ENCODE peak calls at places on chromosomes 11 and 22, in nine cellular contexts. One of them, this sample, is unnamed.

GRCh38 chr11:112025682-112026081 is 474 bp downstream of the DLAT start:
- DNase-seq in epithelial cell of prostate: no peak
- DNase-seq in fibroblast of gingiva: peak; percentile 12
- DNase-seq in WERI-Rb-1: peak; percentile 15
- DNase-seq in Caco-2: no peak
- DNase-seq in fibroblast of mammary gland: peak; percentile 25
- DNase-seq in NCI-H1092 treated with DMSO at 0.1 percent for 48 hours: peak; percentile 23
- DNase-seq in neuronal stem cell: no peak
- DNase-seq in H9: no peak
- DNase-seq in this sample: peak; percentile 4

GRCh38 chr22:33014621-33015020 is 43.6 kb downstream of the SYN3 start:
- DNase-seq in Caco-2: no peak
- DNase-seq in H9: no peak
- DNase-seq in WERI-Rb-1: no peak
- DNase-seq in fibroblast of gingiva: no peak
- DNase-seq in neuronal stem cell: no peak
- DNase-seq in fibroblast of mammary gland: no peak
- DNase-seq in epithelial cell of prostate: no peak
- DNase-seq in NCI-H1092 treated with DMSO at 0.1 percent for 48 hours: no peak
- DNase-seq in this sample: no peak

GRCh38 chr22:23061471-23062280 is 8.6 kb upstream of the GNAZ start:
- DNase-seq in H9: no peak
- DNase-seq in epithelial cell of prostate: no peak
- DNase-seq in WERI-Rb-1: no peak
- DNase-seq in fibroblast of gingiva: no peak
- DNase-seq in neuronal stem cell: no peak
- DNase-seq in fibroblast of mammary gland: no peak
- DNase-seq in NCI-H1092 treated with DMSO at 0.1 percent for 48 hours: no peak
- DNase-seq in Caco-2: no peak
- DNase-seq in this sample: no peak

GRCh38 chr11:10498426-10499250 is 42.3 kb downstream of the RNF141 start:
- DNase-seq in epithelial cell of prostate: no peak
- DNase-seq in neuronal stem cell: no peak
- DNase-seq in fibroblast of mammary gland: no peak
- DNase-seq in NCI-H1092 treated with DMSO at 0.1 percent for 48 hours: no peak
- DNase-seq in Caco-2: no peak
- DNase-seq in WERI-Rb-1: no peak
- DNase-seq in H9: peak; percentile 27
- DNase-seq in fibroblast of gingiva: no peak
- DNase-seq in this sample: no peak

GRCh38 chr11:24406980-24407379 is 89.9 kb upstream of the LUZP2 start:
- DNase-seq in WERI-Rb-1: no peak
- DNase-seq in NCI-H1092 treated with DMSO at 0.1 percent for 48 hours: no peak
- DNase-seq in fibroblast of mammary gland: no peak
- DNase-seq in fibroblast of gingiva: no peak
- DNase-seq in H9: no peak
- DNase-seq in Caco-2: no peak
- DNase-seq in neuronal stem cell: no peak
- DNase-seq in epithelial cell of prostate: no peak
- DNase-seq in this sample: no peak

GRCh38 chr11:63829823-63830489 is 9.0 kb upstream of the MARK2 start:
- DNase-seq in Caco-2: peak; percentile 64
- DNase-seq in NCI-H1092 treated with DMSO at 0.1 percent for 48 hours: peak; percentile 10
- DNase-seq in fibroblast of mammary gland: peak; percentile 46
- DNase-seq in epithelial cell of prostate: no peak
- DNase-seq in H9: peak; percentile 69
- DNase-seq in neuronal stem cell: no peak
- DNase-seq in fibroblast of gingiva: peak; percentile 33
- DNase-seq in WERI-Rb-1: peak; percentile 35
- DNase-seq in this sample: peak; percentile 52

GRCh38 chr11:132402056-132402684 is 1031.8 kb downstream of the NTM start:
- DNase-seq in WERI-Rb-1: peak; percentile 65
- DNase-seq in neuronal stem cell: peak; percentile 43
- DNase-seq in H9: peak; percentile 76
- DNase-seq in epithelial cell of prostate: no peak
- DNase-seq in fibroblast of mammary gland: no peak
- DNase-seq in fibroblast of gingiva: no peak
- DNase-seq in Caco-2: peak; percentile 44
- DNase-seq in NCI-H1092 treated with DMSO at 0.1 percent for 48 hours: peak; percentile 91
- DNase-seq in this sample: no peak

GRCh38 chr11:112163875-112164521 is at the start of gene IL18:
- DNase-seq in NCI-H1092 treated with DMSO at 0.1 percent for 48 hours: no peak
- DNase-seq in epithelial cell of prostate: no peak
- DNase-seq in WERI-Rb-1: no peak
- DNase-seq in fibroblast of mammary gland: no peak
- DNase-seq in neuronal stem cell: no peak
- DNase-seq in fibroblast of gingiva: no peak
- DNase-seq in Caco-2: peak; percentile 87
- DNase-seq in H9: peak; percentile 67
- DNase-seq in this sample: no peak

GRCh38 chr11:72140661-72141060 is 5.1 kb downstream of the FOLR3 start:
- DNase-seq in neuronal stem cell: no peak
- DNase-seq in fibroblast of gingiva: no peak
- DNase-seq in epithelial cell of prostate: no peak
- DNase-seq in NCI-H1092 treated with DMSO at 0.1 percent for 48 hours: no peak
- DNase-seq in fibroblast of mammary gland: no peak
- DNase-seq in Caco-2: no peak
- DNase-seq in H9: no peak
- DNase-seq in WERI-Rb-1: no peak
- DNase-seq in this sample: no peak

GRCh38 chr11:76382209-76382608 is 1.1 kb downstream of the GVQW3 start:
- DNase-seq in Caco-2: no peak
- DNase-seq in fibroblast of gingiva: no peak
- DNase-seq in fibroblast of mammary gland: no peak
- DNase-seq in neuronal stem cell: no peak
- DNase-seq in NCI-H1092 treated with DMSO at 0.1 percent for 48 hours: no peak
- DNase-seq in WERI-Rb-1: no peak
- DNase-seq in H9: no peak
- DNase-seq in epithelial cell of prostate: no peak
- DNase-seq in this sample: no peak

GRCh38 chr11:47524200-47524874 is 28.6 kb downstream of the CELF1 start:
- DNase-seq in fibroblast of mammary gland: peak; percentile 34
- DNase-seq in Caco-2: no peak
- DNase-seq in fibroblast of gingiva: no peak
- DNase-seq in NCI-H1092 treated with DMSO at 0.1 percent for 48 hours: no peak
- DNase-seq in neuronal stem cell: no peak
- DNase-seq in WERI-Rb-1: no peak
- DNase-seq in epithelial cell of prostate: no peak
- DNase-seq in H9: peak; percentile 24
- DNase-seq in this sample: no peak

GRCh38 chr11:63920870-63921417 is 4.0 kb upstream of the RCOR2 start:
- DNase-seq in neuronal stem cell: no peak
- DNase-seq in fibroblast of mammary gland: no peak
- DNase-seq in Caco-2: no peak
- DNase-seq in WERI-Rb-1: no peak
- DNase-seq in epithelial cell of prostate: no peak
- DNase-seq in fibroblast of gingiva: no peak
- DNase-seq in NCI-H1092 treated with DMSO at 0.1 percent for 48 hours: no peak
- DNase-seq in H9: peak; percentile 86
- DNase-seq in this sample: no peak

GRCh38 chr11:115334932-115335788 is 169.1 kb downstream of the CADM1 start:
- DNase-seq in fibroblast of mammary gland: peak; percentile 38
- DNase-seq in WERI-Rb-1: no peak
- DNase-seq in neuronal stem cell: peak; percentile 12
- DNase-seq in epithelial cell of prostate: no peak
- DNase-seq in NCI-H1092 treated with DMSO at 0.1 percent for 48 hours: peak; percentile 59
- DNase-seq in Caco-2: peak; percentile 56
- DNase-seq in H9: no peak
- DNase-seq in fibroblast of gingiva: peak; percentile 14
- DNase-seq in this sample: peak; percentile 19

GRCh38 chr22:29697853-29698598 is 21.8 kb upstream of the CABP7 start:
- DNase-seq in NCI-H1092 treated with DMSO at 0.1 percent for 48 hours: peak; percentile 36
- DNase-seq in fibroblast of gingiva: no peak
- DNase-seq in H9: no peak
- DNase-seq in neuronal stem cell: no peak
- DNase-seq in WERI-Rb-1: no peak
- DNase-seq in fibroblast of mammary gland: no peak
- DNase-seq in Caco-2: no peak
- DNase-seq in epithelial cell of prostate: no peak
- DNase-seq in this sample: no peak

GRCh38 chr11:1168721-1169161 is 11.0 kb downstream of the MUC5AC start:
- DNase-seq in fibroblast of mammary gland: no peak
- DNase-seq in Caco-2: peak; percentile 1
- DNase-seq in neuronal stem cell: no peak
- DNase-seq in WERI-Rb-1: no peak
- DNase-seq in H9: no peak
- DNase-seq in NCI-H1092 treated with DMSO at 0.1 percent for 48 hours: no peak
- DNase-seq in epithelial cell of prostate: no peak
- DNase-seq in fibroblast of gingiva: no peak
- DNase-seq in this sample: no peak

GRCh38 chr11:119991669-119992068 is 146.2 kb downstream of the TRIM29 start:
- DNase-seq in NCI-H1092 treated with DMSO at 0.1 percent for 48 hours: peak; percentile 53
- DNase-seq in Caco-2: no peak
- DNase-seq in H9: no peak
- DNase-seq in WERI-Rb-1: peak; percentile 93
- DNase-seq in neuronal stem cell: no peak
- DNase-seq in fibroblast of mammary gland: no peak
- DNase-seq in fibroblast of gingiva: no peak
- DNase-seq in epithelial cell of prostate: no peak
- DNase-seq in this sample: no peak

GRCh38 chr22:48745842-48746788 is 1081.6 kb downstream of the BRD1 start:
- DNase-seq in WERI-Rb-1: no peak
- DNase-seq in fibroblast of gingiva: no peak
- DNase-seq in epithelial cell of prostate: no peak
- DNase-seq in neuronal stem cell: no peak
- DNase-seq in fibroblast of mammary gland: no peak
- DNase-seq in Caco-2: no peak
- DNase-seq in H9: peak; percentile 27
- DNase-seq in NCI-H1092 treated with DMSO at 0.1 percent for 48 hours: no peak
- DNase-seq in this sample: no peak

GRCh38 chr22:50603511-50604255 is 3.1 kb downstream of the MAPK8IP2 start:
- DNase-seq in fibroblast of gingiva: no peak
- DNase-seq in NCI-H1092 treated with DMSO at 0.1 percent for 48 hours: no peak
- DNase-seq in fibroblast of mammary gland: no peak
- DNase-seq in WERI-Rb-1: no peak
- DNase-seq in neuronal stem cell: no peak
- DNase-seq in H9: no peak
- DNase-seq in Caco-2: no peak
- DNase-seq in epithelial cell of prostate: no peak
- DNase-seq in this sample: no peak

GRCh38 chr22:23110190-23110921 is 31.4 kb downstream of the RSPH14 start:
- DNase-seq in fibroblast of gingiva: no peak
- DNase-seq in epithelial cell of prostate: no peak
- DNase-seq in NCI-H1092 treated with DMSO at 0.1 percent for 48 hours: peak; percentile 87
- DNase-seq in WERI-Rb-1: no peak
- DNase-seq in Caco-2: no peak
- DNase-seq in fibroblast of mammary gland: no peak
- DNase-seq in neuronal stem cell: no peak
- DNase-seq in H9: no peak
- DNase-seq in this sample: no peak

GRCh38 chr11:62439785-62440602 is 21.2 kb downstream of the SCGB1A1 start:
- DNase-seq in NCI-H1092 treated with DMSO at 0.1 percent for 48 hours: no peak
- DNase-seq in neuronal stem cell: no peak
- DNase-seq in epithelial cell of prostate: no peak
- DNase-seq in WERI-Rb-1: no peak
- DNase-seq in Caco-2: no peak
- DNase-seq in fibroblast of mammary gland: peak; percentile 75
- DNase-seq in H9: no peak
- DNase-seq in fibroblast of gingiva: peak; percentile 64
- DNase-seq in this sample: no peak

GRCh38 chr22:30822216-30823014 is 127.7 kb downstream of the OSBP2 start:
- DNase-seq in Caco-2: peak; percentile 34
- DNase-seq in fibroblast of mammary gland: no peak
- DNase-seq in WERI-Rb-1: no peak
- DNase-seq in NCI-H1092 treated with DMSO at 0.1 percent for 48 hours: no peak
- DNase-seq in neuronal stem cell: no peak
- DNase-seq in H9: no peak
- DNase-seq in fibroblast of gingiva: no peak
- DNase-seq in epithelial cell of prostate: no peak
- DNase-seq in this sample: no peak

GRCh38 chr11:27902981-27903624 is 202.8 kb upstream of the BDNF start:
- DNase-seq in WERI-Rb-1: no peak
- DNase-seq in Caco-2: no peak
- DNase-seq in neuronal stem cell: no peak
- DNase-seq in NCI-H1092 treated with DMSO at 0.1 percent for 48 hours: no peak
- DNase-seq in epithelial cell of prostate: no peak
- DNase-seq in fibroblast of gingiva: peak; percentile 43
- DNase-seq in fibroblast of mammary gland: peak; percentile 78
- DNase-seq in H9: no peak
- DNase-seq in this sample: no peak

GRCh38 chr22:28884754-28885375 is 1.5 kb downstream of the ZNRF3 start:
- DNase-seq in NCI-H1092 treated with DMSO at 0.1 percent for 48 hours: no peak
- DNase-seq in H9: no peak
- DNase-seq in Caco-2: no peak
- DNase-seq in WERI-Rb-1: no peak
- DNase-seq in neuronal stem cell: no peak
- DNase-seq in epithelial cell of prostate: no peak
- DNase-seq in fibroblast of gingiva: no peak
- DNase-seq in fibroblast of mammary gland: no peak
- DNase-seq in this sample: no peak

GRCh38 chr11:101435406-101435805 is 148.4 kb downstream of the TRPC6 start:
- DNase-seq in Caco-2: no peak
- DNase-seq in fibroblast of gingiva: no peak
- DNase-seq in H9: no peak
- DNase-seq in fibroblast of mammary gland: no peak
- DNase-seq in neuronal stem cell: no peak
- DNase-seq in epithelial cell of prostate: no peak
- DNase-seq in WERI-Rb-1: no peak
- DNase-seq in NCI-H1092 treated with DMSO at 0.1 percent for 48 hours: no peak
- DNase-seq in this sample: no peak

GRCh38 chr22:36386351-36386899 is 1.3 kb downstream of the MYH9 start:
- DNase-seq in WERI-Rb-1: peak; percentile 48
- DNase-seq in epithelial cell of prostate: no peak
- DNase-seq in fibroblast of gingiva: no peak
- DNase-seq in NCI-H1092 treated with DMSO at 0.1 percent for 48 hours: peak; percentile 60
- DNase-seq in Caco-2: no peak
- DNase-seq in fibroblast of mammary gland: no peak
- DNase-seq in neuronal stem cell: no peak
- DNase-seq in H9: no peak
- DNase-seq in this sample: no peak

GRCh38 chr22:37739000-37739399 is 42.2 kb downstream of the TRIOBP start:
- DNase-seq in fibroblast of gingiva: peak; percentile 32
- DNase-seq in Caco-2: no peak
- DNase-seq in NCI-H1092 treated with DMSO at 0.1 percent for 48 hours: no peak
- DNase-seq in epithelial cell of prostate: no peak
- DNase-seq in neuronal stem cell: no peak
- DNase-seq in WERI-Rb-1: no peak
- DNase-seq in H9: no peak
- DNase-seq in fibroblast of mammary gland: peak; percentile 94
- DNase-seq in this sample: no peak

GRCh38 chr11:43788394-43788793 is 92.2 kb upstream of the ALKBH3 start:
- DNase-seq in NCI-H1092 treated with DMSO at 0.1 percent for 48 hours: no peak
- DNase-seq in Caco-2: no peak
- DNase-seq in neuronal stem cell: peak; percentile 1
- DNase-seq in epithelial cell of prostate: no peak
- DNase-seq in fibroblast of gingiva: no peak
- DNase-seq in WERI-Rb-1: no peak
- DNase-seq in fibroblast of mammary gland: no peak
- DNase-seq in H9: no peak
- DNase-seq in this sample: no peak

GRCh38 chr22:38852522-38852921 is 8.7 kb upstream of the NPTXR start:
- DNase-seq in NCI-H1092 treated with DMSO at 0.1 percent for 48 hours: no peak
- DNase-seq in fibroblast of gingiva: no peak
- DNase-seq in Caco-2: no peak
- DNase-seq in epithelial cell of prostate: no peak
- DNase-seq in fibroblast of mammary gland: no peak
- DNase-seq in neuronal stem cell: no peak
- DNase-seq in H9: no peak
- DNase-seq in WERI-Rb-1: no peak
- DNase-seq in this sample: no peak